ENCODE peak calls at places on chromosome 4, in five cellular contexts. Y is activated T-cell treated with anti-CD3 and anti-CD28 coated beads for 1 hour, I is anterior cingulate cortex, B is neural crest cell, R is osteocyte. F is an unnamed sample.

GRCh38 chr4:163378661-163379060 is 35.0 kb downstream of the NPY5R start:
- DNase-seq in Y (no peak), I (no peak), B (no peak), R (no peak), F (no peak)

GRCh38 chr4:104015680-104016079 is 295.9 kb upstream of the TACR3 start:
- DNase-seq in Y (no peak), I (no peak), B (no peak), R (no peak), F (no peak)

GRCh38 chr4:81651500-81651899 is 179.8 kb upstream of the RASGEF1B start:
- DNase-seq in Y (no peak), I (no peak), B (no peak), R (no peak), F (no peak)

GRCh38 chr4:69440312-69440711 is 55.4 kb downstream of the UGT2B4 start:
- DNase-seq in Y (no peak), I (no peak), B (no peak), R (no peak), F (no peak)

GRCh38 chr4:13611283-13611842 is 16.2 kb downstream of the BOD1L1 start:
- DNase-seq in Y (no peak), I (no peak), B (no peak), R (no peak), F (peak)

GRCh38 chr4:48813984-48814383 is 16.9 kb upstream of the OCIAD1 start:
- DNase-seq in Y (no peak), I (no peak), B (no peak), R (no peak), F (no peak)

GRCh38 chr4:138522366-138522765 is 280.2 kb upstream of the SLC7A11 start:
- DNase-seq in Y (no peak), I (no peak), B (no peak), R (no peak), F (no peak)

GRCh38 chr4:173057442-173057841 is 111.2 kb upstream of the GALNT7 start:
- DNase-seq in Y (no peak), I (no peak), B (no peak), R (no peak), F (no peak)

GRCh38 chr4:186852078-186852420 is 128.4 kb upstream of the FAT1 start:
- DNase-seq in Y (no peak), I (no peak), B (no peak), R (no peak), F (no peak)

GRCh38 chr4:107258359-107258758 is 222.2 kb upstream of the DKK2 start:
- DNase-seq in Y (no peak), I (no peak), B (no peak), R (no peak), F (no peak)

GRCh38 chr4:112099701-112100289 is 45.5 kb upstream of the FAM241A start:
- DNase-seq in Y (no peak), I (no peak), B (no peak), R (no peak), F (no peak)

GRCh38 chr4:55636622-55636999 is 513 bp upstream of the NMU start:
- DNase-seq in Y (no peak), I (no peak), B (no peak), R (no peak), F (no peak)

GRCh38 chr4:83677656-83678055 is 141.7 kb downstream of the GPAT3 start:
- DNase-seq in Y (no peak), I (no peak), B (no peak), R (no peak), F (no peak)

GRCh38 chr4:57442241-57442640 is 332.1 kb upstream of the IGFBP7 start:
- DNase-seq in Y (no peak), I (no peak), B (no peak), R (no peak), F (no peak)

GRCh38 chr4:163694385-163694784 is 199.9 kb downstream of the TMA16 start:
- DNase-seq in Y (no peak), I (no peak), B (no peak), R (no peak), F (no peak)

GRCh38 chr4:19850909-19851308 is 400.8 kb upstream of the SLIT2 start:
- DNase-seq in Y (no peak), I (no peak), B (no peak), R (no peak), F (no peak)

GRCh38 chr4:103692615-103693014 is 27.2 kb downstream of the TACR3 start:
- DNase-seq in Y (no peak), I (no peak), B (no peak), R (no peak), F (no peak)

GRCh38 chr4:156829194-156829593 is 142.4 kb downstream of the PDGFC start:
- DNase-seq in Y (no peak), I (no peak), B (no peak), R (no peak), F (no peak)

GRCh38 chr4:159296061-159296460 is 193.2 kb downstream of the RAPGEF2 start:
- DNase-seq in Y (no peak), I (no peak), B (no peak), R (no peak), F (no peak)

GRCh38 chr4:39303871-39304270 is 62.3 kb downstream of the RFC1 start:
- DNase-seq in Y (no peak), I (no peak), B (no peak), R (no peak), F (no peak)

GRCh38 chr4:98262431-98262830 is 1.2 kb downstream of the RAP1GDS1 start:
- DNase-seq in Y (no peak), I (no peak), B (no peak), R (no peak), F (no peak)

GRCh38 chr4:143372093-143372915 is 35.6 kb downstream of the GAB1 start:
- DNase-seq in Y (no peak), I (no peak), B (no peak), R (no peak), F (no peak)

GRCh38 chr4:136750898-136751297 is 781.4 kb downstream of the PCDH18 start:
- DNase-seq in Y (no peak), I (no peak), B (no peak), R (no peak), F (no peak)

GRCh38 chr4:150318527-150318926 is 240.3 kb downstream of the DCLK2 start:
- DNase-seq in Y (no peak), I (no peak), B (no peak), R (no peak), F (no peak)

GRCh38 chr4:47451657-47452056 is 11.8 kb downstream of the COMMD8 start:
- DNase-seq in Y (no peak), I (no peak), B (no peak), R (no peak), F (no peak)

GRCh38 chr4:113452868-113453620 is 308.5 kb downstream of the CAMK2D start:
- DNase-seq in Y (no peak), I (no peak), B (no peak), R (no peak), F (no peak)